ENCODE peak calls at places on chromosomes 2 and 18, in ten cellular contexts. V is Peyer's patch, W is esophagus squamous epithelium, L is NB4, E is ovary, H is stomach, A is GM12878, T is adrenal gland, Q is transverse colon, U is heart left ventricle. O is an unnamed sample.

GRCh38 chr2:1791670-1792069 is 47.4 kb upstream of the PXDN start:
- DNase-seq in H (no peak), T (no peak), W (no peak), U (no peak), A (no peak), Q (no peak), V (no peak), E (no peak), L (peak; percentile 61), O (no peak)

GRCh38 chr2:84378960-84379359 is 80.1 kb downstream of the SUCLG1 start:
- DNase-seq in E (no peak), U (no peak), Q (no peak), H (no peak), T (no peak), L (no peak), V (no peak), A (no peak), W (no peak), O (no peak)

GRCh38 chr2:145199052-145199451 is 679.1 kb upstream of the ZEB2 start:
- DNase-seq in Q (no peak), U (no peak), T (no peak), V (no peak), E (no peak), L (no peak), A (no peak), H (no peak), W (no peak), O (no peak)

GRCh38 chr2:171522057-171522803 is at the start of gene CYBRD1:
- DNase-seq in Q (peak; percentile 80), U (peak; percentile 84), W (peak; percentile 11), L (peak; percentile 93), H (peak; percentile 83), E (peak; percentile 90), T (peak; percentile 86), A (no peak), V (peak; percentile 91), O (peak; percentile 98)

GRCh38 chr2:147100406-147101035 is 744.3 kb upstream of the ACVR2A start:
- DNase-seq in T (no peak), W (no peak), L (no peak), V (no peak), H (no peak), U (no peak), E (no peak), Q (no peak), A (no peak), O (no peak)

GRCh38 chr2:235677276-235677788 is 183.5 kb downstream of the AGAP1 start:
- DNase-seq in A (no peak), L (no peak), U (no peak), H (no peak), V (no peak), E (no peak), T (no peak), Q (no peak), W (no peak), O (no peak)

GRCh38 chr2:15790326-15790725 is 150.0 kb upstream of the MYCN start:
- DNase-seq in Q (no peak), E (no peak), V (no peak), L (no peak), W (no peak), H (no peak), U (no peak), A (no peak), T (no peak), O (no peak)

GRCh38 chr2:12767541-12767940 is 50.8 kb downstream of the TRIB2 start:
- DNase-seq in Q (no peak), L (no peak), H (no peak), E (no peak), W (no peak), V (no peak), T (no peak), A (no peak), U (no peak), O (no peak)

GRCh38 chr18:62080172-62080571 is 106.7 kb downstream of the PIGN start:
- DNase-seq in W (no peak), U (no peak), Q (no peak), A (no peak), L (no peak), T (no peak), H (no peak), V (no peak), E (no peak), O (no peak)

GRCh38 chr2:39631715-39632114 is 34.0 kb upstream of the TMEM178A start:
- DNase-seq in V (no peak), W (no peak), E (no peak), L (peak; percentile 91), A (no peak), T (peak; percentile 23), U (peak; percentile 43), H (no peak), Q (no peak), O (no peak)

GRCh38 chr2:39631256-39631655 is 34.5 kb upstream of the TMEM178A start:
- DNase-seq in A (no peak), E (no peak), Q (no peak), U (no peak), L (no peak), V (no peak), W (no peak), T (no peak), H (no peak), O (no peak)

GRCh38 chr2:39625927-39626270 is 39.8 kb upstream of the TMEM178A start:
- DNase-seq in W (no peak), V (no peak), H (no peak), Q (no peak), T (no peak), A (no peak), E (no peak), L (no peak), U (no peak), O (no peak)

GRCh38 chr2:39632871-39633270 is 32.8 kb upstream of the TMEM178A start:
- DNase-seq in V (no peak), T (no peak), Q (no peak), U (no peak), H (no peak), W (no peak), L (no peak), E (no peak), A (no peak), O (no peak)

DNA sequence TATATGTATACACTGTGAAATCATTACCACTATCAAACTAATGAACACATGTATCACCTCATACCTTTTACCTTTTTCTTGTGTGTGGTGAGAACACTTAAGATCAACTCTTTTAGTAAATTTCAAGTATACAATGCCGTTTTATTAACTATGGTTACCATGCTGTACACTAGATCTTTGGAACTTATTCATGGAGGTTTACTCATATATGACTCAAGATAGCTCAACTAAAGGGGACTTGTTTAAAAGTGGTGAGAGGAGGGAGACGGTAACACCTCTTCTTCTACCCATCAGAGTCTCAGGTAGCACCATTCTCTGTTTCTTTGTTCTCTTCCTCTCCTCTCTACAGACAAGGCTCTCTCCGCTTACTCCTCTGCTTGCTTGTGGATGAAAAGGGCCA is 36.1 kb upstream of the TMEM178A start:
- DNase-seq in V (no peak), A (no peak), Q (no peak), U (no peak), H (no peak), E (no peak), L (no peak), W (no peak), T (no peak), O (no peak)
- TF ChIP-seq POLR2A in V (no peak), A (no peak), Q (no peak), U (no peak), H (no peak), E (no peak), L (no peak), W (no peak), T (no peak), O (no peak)

GRCh38 chr2:47539228-47539627 is 136.3 kb downstream of the MSH2 start:
- DNase-seq in L (no peak), A (no peak), T (no peak), H (no peak), V (no peak), E (no peak), W (no peak), Q (no peak), U (no peak), O (no peak)
- TF ChIP-seq CTCF in L (peak; percentile 7), A (peak; percentile 26), T (no peak), H (no peak), V (no peak), E (no peak), W (no peak), Q (peak; percentile 9), U (no peak), O (no peak)

GRCh38 chr2:160664603-160665145 is 171.1 kb upstream of the RBMS1 start:
- DNase-seq in T (no peak), Q (no peak), U (no peak), A (no peak), W (no peak), H (no peak), E (no peak), L (no peak), V (no peak), O (no peak)

GRCh38 chr2:160667811-160668210 is 174.2 kb upstream of the RBMS1 start:
- DNase-seq in V (no peak), A (no peak), U (no peak), W (no peak), Q (no peak), T (no peak), H (no peak), E (no peak), L (no peak), O (no peak)

GRCh38 chr2:160666677-160667061 is 173.1 kb upstream of the RBMS1 start:
- DNase-seq in W (no peak), H (no peak), T (no peak), L (no peak), A (no peak), U (no peak), Q (no peak), V (no peak), E (no peak), O (no peak)

GRCh38 chr2:160670618-160671017 is 177.0 kb upstream of the RBMS1 start:
- DNase-seq in L (no peak), V (no peak), A (no peak), Q (no peak), H (no peak), E (no peak), W (no peak), U (no peak), T (no peak), O (no peak)

DNA sequence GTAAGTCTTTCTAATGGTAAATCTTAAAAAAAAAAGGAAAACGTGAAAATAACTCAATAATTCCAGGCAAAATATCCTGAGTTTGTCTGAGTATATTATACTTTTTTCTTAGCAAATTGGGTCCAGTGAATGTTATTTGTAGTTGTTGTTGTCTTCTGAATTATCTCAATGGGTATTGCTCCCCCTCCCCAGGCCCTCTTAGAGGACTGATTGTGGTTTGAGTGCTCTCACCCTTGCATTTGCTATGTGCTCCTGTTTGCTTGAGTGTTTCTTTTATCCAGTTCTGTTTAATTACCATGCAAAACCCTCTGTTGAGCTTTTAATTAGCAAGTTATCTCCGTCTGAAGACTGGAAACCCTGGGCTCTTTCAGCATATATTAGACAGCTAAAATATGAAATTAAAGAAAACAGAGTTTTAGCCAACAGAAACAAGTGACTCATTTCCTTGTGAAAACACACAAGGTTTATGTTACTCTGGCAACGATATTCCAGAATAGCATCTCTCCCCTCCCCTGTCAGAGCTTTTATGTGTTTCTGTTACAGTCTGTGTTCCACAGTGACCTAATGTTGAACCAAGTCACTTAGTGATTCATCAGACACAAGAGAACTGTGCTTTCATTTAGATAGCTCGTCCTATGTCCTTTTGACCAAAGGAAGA is 172.5 kb upstream of the RBMS1 start:
- DNase-seq in A (peak; percentile 17), L (peak; percentile 85), T (peak; percentile 15), Q (no peak), E (no peak), H (no peak), W (no peak), V (no peak), U (no peak), O (no peak)
- H3K4me3 ChIP-seq in A (no peak overlapping the region), L (peak overlapping the region; percentile 5), T (no peak overlapping the region), Q (no peak overlapping the region), E (peak overlapping the region; percentile 23), H (no peak overlapping the region), W (no peak overlapping the region), V (no peak overlapping the region), U (no peak overlapping the region), O (no peak overlapping the region)

GRCh38 chr2:182616471-182617393 is 99.3 kb upstream of the DNAJC10 start:
- DNase-seq in V (no peak), U (no peak), Q (no peak), T (no peak), A (no peak), L (no peak), H (no peak), E (no peak), W (no peak), O (no peak)
- TF ChIP-seq POLR2A in V (no peak), U (no peak), Q (no peak), T (no peak), A (no peak), L (no peak), H (no peak), E (no peak), W (no peak), O (no peak)